ENCODE peak calls at places on chromosomes 5 and 9, in ten cellular contexts. One of them, this sample, is unnamed.

GRCh38 chr9:9855503-9856078 is 757.2 kb downstream of the PTPRD start:
- DNase-seq in GM04504: no peak
- DNase-seq in AG09319: no peak
- DNase-seq in NCI-H1417: no peak
- DNase-seq in NCI-H1105 treated with DMSO at 0.1 percent for 48 hours: peak; percentile 6
- DNase-seq in iPS-NIHi11: peak; percentile 6
- DNase-seq in islet precursor cell: no peak
- DNase-seq in KBM-7: no peak
- DNase-seq in epithelial cell of prostate: no peak
- DNase-seq in NCI-H1092 treated with DMSO at 0.1 percent for 48 hours: no peak
- DNase-seq in this sample: peak; percentile 1

GRCh38 chr5:61416010-61416409 is 84.0 kb downstream of the ZSWIM6 start:
- DNase-seq in GM04504: no peak
- DNase-seq in AG09319: no peak
- DNase-seq in NCI-H1417: no peak
- DNase-seq in NCI-H1105 treated with DMSO at 0.1 percent for 48 hours: no peak
- DNase-seq in iPS-NIHi11: no peak
- DNase-seq in islet precursor cell: peak; percentile 57
- DNase-seq in KBM-7: no peak
- DNase-seq in epithelial cell of prostate: no peak
- DNase-seq in NCI-H1092 treated with DMSO at 0.1 percent for 48 hours: no peak
- DNase-seq in this sample: peak; percentile 67

GRCh38 chr5:36796171-36796570 is 80.4 kb upstream of the NIPBL start:
- DNase-seq in GM04504: no peak
- DNase-seq in AG09319: no peak
- DNase-seq in NCI-H1417: no peak
- DNase-seq in NCI-H1105 treated with DMSO at 0.1 percent for 48 hours: no peak
- DNase-seq in iPS-NIHi11: no peak
- DNase-seq in islet precursor cell: no peak
- DNase-seq in KBM-7: no peak
- DNase-seq in epithelial cell of prostate: no peak
- DNase-seq in NCI-H1092 treated with DMSO at 0.1 percent for 48 hours: no peak
- DNase-seq in this sample: no peak

GRCh38 chr9:131603199-131603598 is 57.9 kb downstream of the PRRT1B start:
- DNase-seq in GM04504: no peak
- DNase-seq in AG09319: no peak
- DNase-seq in NCI-H1417: no peak
- DNase-seq in NCI-H1105 treated with DMSO at 0.1 percent for 48 hours: no peak
- DNase-seq in iPS-NIHi11: no peak
- DNase-seq in islet precursor cell: no peak
- DNase-seq in KBM-7: no peak
- DNase-seq in epithelial cell of prostate: no peak
- DNase-seq in NCI-H1092 treated with DMSO at 0.1 percent for 48 hours: no peak
- DNase-seq in this sample: no peak

GRCh38 chr9:36039696-36040095 is 3.0 kb downstream of the RECK start:
- DNase-seq in GM04504: no peak
- DNase-seq in AG09319: no peak
- DNase-seq in NCI-H1417: no peak
- DNase-seq in NCI-H1105 treated with DMSO at 0.1 percent for 48 hours: no peak
- DNase-seq in iPS-NIHi11: no peak
- DNase-seq in islet precursor cell: no peak
- DNase-seq in KBM-7: no peak
- DNase-seq in epithelial cell of prostate: no peak
- DNase-seq in NCI-H1092 treated with DMSO at 0.1 percent for 48 hours: no peak
- DNase-seq in this sample: no peak

GRCh38 chr5:178202541-178202940 is 1.8 kb upstream of the HNRNPAB start:
- DNase-seq in GM04504: no peak
- DNase-seq in AG09319: no peak
- DNase-seq in NCI-H1417: no peak
- DNase-seq in NCI-H1105 treated with DMSO at 0.1 percent for 48 hours: no peak
- DNase-seq in iPS-NIHi11: no peak
- DNase-seq in islet precursor cell: peak; percentile 25
- DNase-seq in KBM-7: no peak
- DNase-seq in epithelial cell of prostate: no peak
- DNase-seq in NCI-H1092 treated with DMSO at 0.1 percent for 48 hours: no peak
- DNase-seq in this sample: no peak

GRCh38 chr5:83173826-83174225 is 96.5 kb downstream of the XRCC4 start:
- DNase-seq in GM04504: no peak
- DNase-seq in AG09319: no peak
- DNase-seq in NCI-H1417: no peak
- DNase-seq in NCI-H1105 treated with DMSO at 0.1 percent for 48 hours: no peak
- DNase-seq in iPS-NIHi11: no peak
- DNase-seq in islet precursor cell: no peak
- DNase-seq in KBM-7: no peak
- DNase-seq in epithelial cell of prostate: no peak
- DNase-seq in NCI-H1092 treated with DMSO at 0.1 percent for 48 hours: no peak
- DNase-seq in this sample: no peak

GRCh38 chr5:80591352-80591751 is 21.3 kb upstream of the ANKRD34B start:
- DNase-seq in GM04504: no peak
- DNase-seq in AG09319: no peak
- DNase-seq in NCI-H1417: no peak
- DNase-seq in NCI-H1105 treated with DMSO at 0.1 percent for 48 hours: no peak
- DNase-seq in iPS-NIHi11: peak; percentile 19
- DNase-seq in islet precursor cell: no peak
- DNase-seq in KBM-7: no peak
- DNase-seq in epithelial cell of prostate: no peak
- DNase-seq in NCI-H1092 treated with DMSO at 0.1 percent for 48 hours: no peak
- DNase-seq in this sample: no peak

GRCh38 chr5:173833200-173833599 is 54.9 kb upstream of the CPEB4 start:
- DNase-seq in GM04504: no peak
- DNase-seq in AG09319: no peak
- DNase-seq in NCI-H1417: no peak
- DNase-seq in NCI-H1105 treated with DMSO at 0.1 percent for 48 hours: no peak
- DNase-seq in iPS-NIHi11: no peak
- DNase-seq in islet precursor cell: no peak
- DNase-seq in KBM-7: no peak
- DNase-seq in epithelial cell of prostate: no peak
- DNase-seq in NCI-H1092 treated with DMSO at 0.1 percent for 48 hours: no peak
- DNase-seq in this sample: no peak

GRCh38 chr5:133460172-133460758 is 152.1 kb downstream of the FSTL4 start:
- DNase-seq in GM04504: no peak
- DNase-seq in AG09319: no peak
- DNase-seq in NCI-H1417: peak; percentile 1
- DNase-seq in NCI-H1105 treated with DMSO at 0.1 percent for 48 hours: no peak
- DNase-seq in iPS-NIHi11: peak; percentile 94
- DNase-seq in islet precursor cell: no peak
- DNase-seq in KBM-7: peak; percentile 19
- DNase-seq in epithelial cell of prostate: no peak
- DNase-seq in NCI-H1092 treated with DMSO at 0.1 percent for 48 hours: no peak
- DNase-seq in this sample: peak; percentile 75

GRCh38 chr5:135012951-135013391 is 21.1 kb downstream of the PITX1 start:
- DNase-seq in GM04504: no peak
- DNase-seq in AG09319: no peak
- DNase-seq in NCI-H1417: no peak
- DNase-seq in NCI-H1105 treated with DMSO at 0.1 percent for 48 hours: no peak
- DNase-seq in iPS-NIHi11: no peak
- DNase-seq in islet precursor cell: no peak
- DNase-seq in KBM-7: no peak
- DNase-seq in epithelial cell of prostate: no peak
- DNase-seq in NCI-H1092 treated with DMSO at 0.1 percent for 48 hours: no peak
- DNase-seq in this sample: no peak

GRCh38 chr9:135890190-135890861 is 17.0 kb downstream of the CAMSAP1 start:
- DNase-seq in GM04504: no peak
- DNase-seq in AG09319: no peak
- DNase-seq in NCI-H1417: no peak
- DNase-seq in NCI-H1105 treated with DMSO at 0.1 percent for 48 hours: no peak
- DNase-seq in iPS-NIHi11: no peak
- DNase-seq in islet precursor cell: peak; percentile 74
- DNase-seq in KBM-7: no peak
- DNase-seq in epithelial cell of prostate: no peak
- DNase-seq in NCI-H1092 treated with DMSO at 0.1 percent for 48 hours: no peak
- DNase-seq in this sample: no peak

GRCh38 chr5:89211836-89212235 is 328.9 kb upstream of the MEF2C start:
- DNase-seq in GM04504: peak; percentile 62
- DNase-seq in AG09319: peak; percentile 56
- DNase-seq in NCI-H1417: no peak
- DNase-seq in NCI-H1105 treated with DMSO at 0.1 percent for 48 hours: no peak
- DNase-seq in iPS-NIHi11: no peak
- DNase-seq in islet precursor cell: no peak
- DNase-seq in KBM-7: no peak
- DNase-seq in epithelial cell of prostate: peak; percentile 26
- DNase-seq in NCI-H1092 treated with DMSO at 0.1 percent for 48 hours: no peak
- DNase-seq in this sample: no peak

GRCh38 chr5:66987949-66988838 is 208.4 kb downstream of the CD180 start:
- DNase-seq in GM04504: no peak
- DNase-seq in AG09319: no peak
- DNase-seq in NCI-H1417: peak; percentile 40
- DNase-seq in NCI-H1105 treated with DMSO at 0.1 percent for 48 hours: peak; percentile 22
- DNase-seq in iPS-NIHi11: peak; percentile 29
- DNase-seq in islet precursor cell: no peak
- DNase-seq in KBM-7: peak; percentile 57
- DNase-seq in epithelial cell of prostate: no peak
- DNase-seq in NCI-H1092 treated with DMSO at 0.1 percent for 48 hours: peak; percentile 18
- DNase-seq in this sample: peak; percentile 61

GRCh38 chr9:36479086-36479485 is 79.0 kb upstream of the RNF38 start:
- DNase-seq in GM04504: no peak
- DNase-seq in AG09319: no peak
- DNase-seq in NCI-H1417: peak; percentile 3
- DNase-seq in NCI-H1105 treated with DMSO at 0.1 percent for 48 hours: no peak
- DNase-seq in iPS-NIHi11: no peak
- DNase-seq in islet precursor cell: no peak
- DNase-seq in KBM-7: no peak
- DNase-seq in epithelial cell of prostate: no peak
- DNase-seq in NCI-H1092 treated with DMSO at 0.1 percent for 48 hours: no peak
- DNase-seq in this sample: no peak

GRCh38 chr5:83701886-83702285 is 18.8 kb downstream of the HAPLN1 start:
- DNase-seq in GM04504: no peak
- DNase-seq in AG09319: no peak
- DNase-seq in NCI-H1417: no peak
- DNase-seq in NCI-H1105 treated with DMSO at 0.1 percent for 48 hours: no peak
- DNase-seq in iPS-NIHi11: no peak
- DNase-seq in islet precursor cell: no peak
- DNase-seq in KBM-7: no peak
- DNase-seq in epithelial cell of prostate: peak; percentile 10
- DNase-seq in NCI-H1092 treated with DMSO at 0.1 percent for 48 hours: no peak
- DNase-seq in this sample: no peak